ENCODE peak calls at places on chromosomes 4 and X, in eight cellular contexts. Q, Z, D, O, J, G, X and F are unnamed samples.

GRCh38 chr4:1400861-1401408 is 5.3 kb downstream of the NKX1-1 start:
- DNase-seq in O (no peak), Q (peak; percentile 9), G (no peak), Z (no peak), D (no peak), X (no peak), J (peak; percentile 13), F (no peak)

GRCh38 chr4:152735918-152736305 is 43.6 kb downstream of the TIGD4 start:
- DNase-seq in D (no peak), Q (no peak), G (no peak), X (no peak), O (no peak), J (no peak), Z (no peak), F (no peak)

GRCh38 chr4:153773236-153773690 is 13.4 kb upstream of the RNF175 start:
- DNase-seq in J (no peak), Q (no peak), G (no peak), Z (no peak), D (no peak), X (no peak), O (no peak), F (no peak)

GRCh38 chrX:121823406-121823805 is 776.0 kb downstream of the GLUD2 start:
- DNase-seq in O (no peak), J (no peak), X (no peak), Z (no peak), Q (no peak), G (no peak), D (no peak), F (no peak)

GRCh38 chr4:119231517-119231916 is 19.0 kb downstream of the USP53 start:
- DNase-seq in O (no peak), Q (no peak), G (no peak), X (no peak), J (no peak), Z (no peak), D (no peak), F (no peak)

GRCh38 chr4:6468376-6468775 is 4.0 kb downstream of the PPP2R2C start:
- DNase-seq in Z (no peak), O (no peak), G (no peak), D (no peak), Q (no peak), J (no peak), X (no peak), F (peak; percentile 35)

GRCh38 chr4:7417639-7418038 is 17.1 kb downstream of the PSAPL1 start:
- DNase-seq in J (no peak), Q (peak; percentile 8), O (no peak), Z (no peak), G (no peak), D (no peak), X (peak; percentile 5), F (peak; percentile 36)

GRCh38 chr4:133149364-133149695 is 236 bp downstream of the PCDH10 start:
- DNase-seq in D (no peak), O (no peak), J (no peak), X (no peak), Z (no peak), Q (no peak), G (no peak), F (no peak)

GRCh38 chr4:58050439-58050838 is 940.3 kb upstream of the IGFBP7 start:
- DNase-seq in X (no peak), J (no peak), Z (no peak), O (no peak), Q (no peak), G (no peak), D (no peak), F (no peak)

GRCh38 chrX:121479406-121479805 is 432.0 kb downstream of the GLUD2 start:
- DNase-seq in Q (no peak), Z (no peak), D (no peak), O (no peak), J (no peak), G (no peak), X (no peak), F (no peak)

GRCh38 chrX:143095311-143095710 is 69.6 kb downstream of the SPANXN4 start:
- DNase-seq in Q (no peak), Z (no peak), O (no peak), X (no peak), G (no peak), J (no peak), D (no peak), F (no peak)

DNA sequence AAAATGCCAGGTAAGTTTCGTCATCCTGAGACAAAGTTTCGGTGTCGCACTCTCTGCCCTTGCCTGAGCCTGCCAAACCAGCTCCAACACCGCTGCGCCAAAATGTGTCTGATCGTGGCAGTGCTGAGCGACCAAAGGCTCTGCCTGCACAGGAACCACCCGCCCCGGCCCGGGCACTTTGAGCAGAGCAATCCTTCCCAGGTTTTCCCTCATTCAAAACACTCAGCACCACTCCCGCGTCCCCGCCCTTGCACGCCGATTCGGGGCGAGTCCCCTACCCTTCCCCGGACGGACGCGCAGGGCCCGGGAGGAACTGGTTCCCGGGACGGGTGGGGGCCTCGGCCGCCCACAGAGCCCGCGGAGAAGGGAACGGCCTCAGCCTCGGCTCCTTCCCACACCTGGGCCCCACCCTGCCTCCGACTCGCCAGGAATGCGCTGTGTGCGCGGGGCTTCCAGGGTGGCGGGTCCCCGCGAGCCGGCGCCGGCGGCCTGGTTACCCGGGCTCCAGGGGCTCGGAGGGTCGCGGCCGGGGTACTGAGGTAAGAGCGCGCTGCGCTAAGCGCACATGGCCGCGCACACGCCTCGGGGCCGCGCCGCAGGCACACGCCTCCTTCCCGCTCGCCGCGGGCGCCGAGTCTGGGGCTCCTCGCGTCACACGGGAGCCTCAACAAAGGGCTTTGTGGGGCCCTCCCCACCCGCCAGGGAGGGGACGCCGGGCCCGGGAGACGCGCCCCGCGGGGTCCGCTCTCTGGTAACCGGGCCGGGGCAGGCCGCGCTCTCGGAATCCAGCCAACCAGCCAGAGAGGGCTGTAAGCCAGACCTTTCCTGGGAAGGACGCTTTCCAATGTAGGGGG is at the start of gene C4orf36:
- DNase-seq in D (peak; percentile 87), X (peak; percentile 60), O (peak; percentile 54), Q (peak; percentile 79), G (peak; percentile 21), J (peak; percentile 74), Z (peak; percentile 82), F (peak; percentile 82)
- TF ChIP-seq POLR2A in D (peak; percentile 36), X (no peak), O (no peak), Q (no peak), G (no peak), J (no peak), Z (no peak), F (no peak)

GRCh38 chr4:17614416-17615299 is at the start of gene MED28:
- DNase-seq in D (peak; percentile 96), O (peak; percentile 94), X (peak; percentile 94), J (peak; percentile 97), Q (peak; percentile 98), G (peak; percentile 98), Z (peak; percentile 96), F (peak; percentile 98)
- TF ChIP-seq POLR2A in D (peak; percentile 95), O (peak; percentile 94), X (peak; percentile 76), J (peak; percentile 93), Q (peak; percentile 39), G (peak; percentile 86), Z (peak; percentile 68), F (peak; percentile 75)

GRCh38 chr4:158769175-158769831 is 477 bp downstream of the FNIP2 start:
- DNase-seq in O (no peak), J (peak; percentile 70), Z (peak; percentile 29), X (peak; percentile 44), D (no peak), Q (peak; percentile 29), G (peak; percentile 17), F (peak; percentile 88)
- TF ChIP-seq POLR2A in O (no peak), J (no peak), Z (no peak), X (no peak), D (no peak), Q (no peak), G (no peak), F (no peak)

DNA sequence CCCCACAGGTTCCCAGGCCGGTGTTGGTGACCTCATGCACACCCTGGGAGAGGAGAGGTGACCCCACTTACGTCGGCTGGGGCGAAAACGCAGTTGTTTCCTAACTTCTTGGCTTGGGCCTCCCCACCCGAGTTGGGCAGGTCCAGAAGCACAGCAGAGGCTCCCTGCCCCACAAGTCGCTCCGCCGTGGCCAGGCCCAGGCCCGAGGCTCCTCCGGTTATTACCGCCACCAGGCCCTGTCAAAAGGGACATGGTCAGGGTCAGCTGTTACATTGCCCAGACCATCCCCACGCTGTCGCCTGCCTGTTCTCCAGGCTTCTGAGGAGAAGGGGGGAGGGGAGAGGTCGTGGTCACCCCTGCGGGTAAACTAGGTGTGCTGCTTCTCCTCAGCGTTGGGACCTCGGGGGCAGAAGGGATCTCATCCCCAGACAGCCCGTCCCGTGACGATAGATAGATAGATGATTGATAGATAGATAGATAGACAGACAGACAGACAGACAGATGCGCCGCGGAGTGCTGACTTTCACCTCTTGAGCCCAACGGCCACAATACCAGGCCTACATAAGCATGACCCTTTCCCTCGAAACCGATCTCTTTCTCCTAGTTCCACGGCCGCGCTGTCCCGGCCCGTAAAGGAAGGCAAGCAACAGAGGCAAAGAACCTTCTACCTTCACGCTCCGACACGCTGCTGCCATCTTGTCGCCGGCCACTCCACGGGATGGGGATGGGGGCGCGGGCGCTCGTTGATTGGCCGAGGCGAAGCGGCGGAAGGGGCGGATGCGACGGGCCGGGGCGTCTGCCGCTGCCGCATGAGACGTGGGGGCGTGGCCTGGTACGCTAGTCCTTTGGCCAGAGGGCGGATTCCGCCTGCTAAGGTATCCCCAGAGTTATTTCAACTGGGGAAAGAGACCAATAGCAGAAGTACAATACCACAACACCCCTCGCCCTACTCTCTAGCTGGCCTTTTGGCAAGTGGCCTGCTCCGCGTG is at the start of gene HSD17B10:
- DNase-seq in Z (peak; percentile 81), J (peak; percentile 92), X (peak; percentile 85), G (peak; percentile 91), Q (peak; percentile 92), O (peak; percentile 70), D (peak; percentile 90), F (peak; percentile 97)
- TF ChIP-seq POLR2A in Z (no peak), J (peak; percentile 63), X (peak; percentile 26), G (peak; percentile 48), Q (no peak), O (peak; percentile 48), D (no peak), F (no peak)

GRCh38 chrX:66638591-66639500 is at the start of gene EDA2R:
- DNase-seq in D (peak; percentile 29), G (peak; percentile 17), J (peak; percentile 37), Z (peak; percentile 14), X (peak; percentile 40), O (no peak), Q (no peak), F (peak; percentile 70)
- TF ChIP-seq POLR2A in D (no peak), G (no peak), J (no peak), Z (no peak), X (no peak), O (no peak), Q (no peak), F (no peak)

GRCh38 chr4:103099691-103100392 is at the start of gene BDH2:
- DNase-seq in J (no peak), D (peak; percentile 46), X (peak; percentile 41), G (peak; percentile 29), Z (peak; percentile 74), O (no peak), Q (peak; percentile 39), F (no peak)
- TF ChIP-seq POLR2A in J (peak; percentile 15), D (no peak), X (peak; percentile 66), G (peak; percentile 50), Z (no peak), O (no peak), Q (no peak), F (no peak)

GRCh38 chr4:185405296-185405999 is 8.8 kb downstream of the ANKRD37 start:
- DNase-seq in X (no peak), O (no peak), J (no peak), D (no peak), Z (no peak), Q (no peak), G (no peak), F (no peak)
- TF ChIP-seq POLR2A in X (no peak), O (no peak), J (no peak), D (no peak), Z (no peak), Q (no peak), G (no peak), F (no peak)

GRCh38 chr4:102501635-102502382 is 650 bp downstream of the NFKB1 start:
- DNase-seq in Q (peak; percentile 81), Z (peak; percentile 77), O (peak; percentile 59), X (peak; percentile 69), J (peak; percentile 81), G (peak; percentile 81), D (peak; percentile 85), F (peak; percentile 94)
- TF ChIP-seq POLR2A in Q (no peak), Z (no peak), O (peak; percentile 57), X (peak; percentile 25), J (peak; percentile 48), G (peak; percentile 31), D (peak; percentile 36), F (no peak)